ENCODE peak calls at places on chromosome 14, in ten cellular contexts. Q is astrocyte of the hippocampus; V is activated effector memory CD4-positive, alpha-beta T cell treated with anti-CD3 and anti-CD28 coated beads, Interleukin-2, amount 50 U/mL, for 16 hours; G is lower lobe of right lung; M is amniotic stem cell; X is bronchial epithelial cell; Z is stimulated activated CD8-positive, alpha-beta memory T cell treated with anti-CD3 and anti-CD28 coated beads, Interleukin-15, amount 100 ng/mL, for 48 hours; H is globus pallidus; F is GM20000; E is memory B cell. R is an unnamed sample.

GRCh38 chr14:100086361-100086760 is 21.1 kb downstream of the EVL start:
- DNase-seq in V (peak), Q (no peak), X (no peak), Z (no peak), H (no peak), F (no peak), M (no peak), E (no peak), G (no peak), R (no peak)

GRCh38 chr14:81423504-81423903 is 23.4 kb upstream of the STON2 start:
- DNase-seq in E (no peak), X (no peak), Q (no peak), M (no peak), H (no peak), G (peak), V (no peak), Z (no peak), F (no peak), R (peak)

GRCh38 chr14:55129428-55130193 is 559 bp downstream of the LGALS3 start:
- DNase-seq in M (peak), Q (peak), Z (peak), E (peak), H (no peak), V (peak), G (peak), X (peak), F (peak), R (no peak)

GRCh38 chr14:103871596-103872480 is 24.5 kb upstream of the PPP1R13B start:
- DNase-seq in X (peak), E (peak), F (peak), M (no peak), G (peak), Z (peak), Q (peak), H (no peak), V (peak), R (no peak)

GRCh38 chr14:76084374-76084773 is 67.3 kb upstream of the GPATCH2L start:
- DNase-seq in X (no peak), E (no peak), Z (no peak), F (no peak), H (peak), V (no peak), G (no peak), Q (no peak), M (no peak), R (no peak)

GRCh38 chr14:61540931-61541330 is 154.4 kb upstream of the HIF1A start:
- DNase-seq in E (no peak), F (no peak), M (no peak), V (no peak), G (no peak), Q (no peak), H (no peak), X (no peak), Z (no peak), R (no peak)

GRCh38 chr14:24995016-24995415 is 54.9 kb downstream of the STXBP6 start:
- DNase-seq in E (no peak), F (no peak), V (no peak), Z (no peak), Q (no peak), X (no peak), H (no peak), G (no peak), M (no peak), R (no peak)

GRCh38 chr14:89373185-89373584 is 43.8 kb downstream of the FOXN3 start:
- DNase-seq in Q (no peak), X (peak), G (no peak), F (no peak), H (no peak), V (no peak), E (no peak), Z (no peak), M (no peak), R (no peak)

GRCh38 chr14:100106661-100107112 is 41.5 kb downstream of the EVL start:
- DNase-seq in F (no peak), M (no peak), H (no peak), Q (no peak), G (no peak), X (peak), Z (no peak), E (no peak), V (peak), R (no peak)

GRCh38 chr14:29475641-29476040 is 452.0 kb downstream of the PRKD1 start:
- DNase-seq in X (peak), E (no peak), G (no peak), Q (no peak), M (no peak), V (no peak), F (no peak), H (no peak), Z (no peak), R (no peak)

GRCh38 chr14:101828038-101828437 is 66.5 kb downstream of the PPP2R5C start:
- DNase-seq in Z (no peak), Q (no peak), H (no peak), E (no peak), M (no peak), G (no peak), F (no peak), X (no peak), V (no peak), R (no peak)

GRCh38 chr14:68089146-68089715 is 269.7 kb downstream of the RAD51B start:
- DNase-seq in V (no peak), M (no peak), Z (no peak), E (no peak), H (no peak), F (no peak), Q (peak), G (no peak), X (peak), R (no peak)

GRCh38 chr14:75084513-75084912 is 15.1 kb downstream of the ZC2HC1C start:
- DNase-seq in Z (no peak), M (no peak), V (no peak), X (peak), H (no peak), F (no peak), Q (no peak), E (no peak), G (no peak), R (no peak)

GRCh38 chr14:62081012-62081612 is 318.9 kb downstream of the SNAPC1 start:
- DNase-seq in F (peak), H (no peak), X (no peak), Z (no peak), G (no peak), E (peak), Q (no peak), V (no peak), M (no peak), R (no peak)

GRCh38 chr14:103023881-103024473 is 33.4 kb downstream of the CDC42BPB start:
- DNase-seq in E (no peak), V (no peak), G (no peak), H (no peak), X (peak), F (no peak), M (no peak), Z (no peak), Q (no peak), R (no peak)

GRCh38 chr14:99887407-99887806 is 94.2 kb downstream of the EML1 start:
- DNase-seq in M (no peak), Q (no peak), G (no peak), V (no peak), H (no peak), E (no peak), Z (no peak), X (no peak), F (no peak), R (no peak)

GRCh38 chr14:74324945-74325361 is 22.2 kb upstream of the ABCD4 start:
- DNase-seq in Z (no peak), G (no peak), V (no peak), F (peak), M (peak), E (no peak), X (peak), Q (peak), H (peak), R (peak)

GRCh38 chr14:100392266-100392850 is 69.2 kb downstream of the SLC25A47 start:
- DNase-seq in F (no peak), Z (no peak), Q (no peak), X (no peak), V (no peak), E (no peak), M (no peak), H (no peak), G (no peak), R (no peak)

GRCh38 chr14:99256483-99256874 is 15.5 kb downstream of the BCL11B start:
- DNase-seq in Z (no peak), G (no peak), X (no peak), V (peak), E (no peak), H (no peak), Q (no peak), F (no peak), M (no peak), R (no peak)

GRCh38 chr14:80549141-80549540 is 337.8 kb upstream of the DIO2 start:
- DNase-seq in G (no peak), F (no peak), V (no peak), Z (no peak), E (no peak), H (peak), M (no peak), X (peak), Q (no peak), R (peak)

GRCh38 chr14:105980224-105980623 is 453.8 kb downstream of the TMEM121 start:
- DNase-seq in V (no peak), G (no peak), Z (no peak), F (no peak), X (no peak), Q (no peak), H (no peak), E (no peak), M (no peak), R (no peak)

GRCh38 chr14:76715102-76715926 is 46.0 kb upstream of the VASH1 start:
- DNase-seq in V (no peak), M (no peak), H (no peak), Q (no peak), E (no peak), Z (no peak), X (peak), G (no peak), F (no peak), R (no peak)

GRCh38 chr14:56036353-56036752 is 81.9 kb upstream of the PELI2 start:
- DNase-seq in E (no peak), V (no peak), Z (no peak), M (no peak), G (no peak), X (no peak), F (no peak), Q (no peak), H (no peak), R (no peak)

GRCh38 chr14:34098045-34098984 is 147.4 kb upstream of the EGLN3 start:
- DNase-seq in Q (peak), M (no peak), E (no peak), Z (no peak), H (peak), X (peak), G (no peak), V (no peak), F (peak), R (peak)

GRCh38 chr14:82528011-82528410 is 994.4 kb upstream of the SEL1L start:
- DNase-seq in Z (no peak), E (no peak), G (no peak), H (no peak), V (no peak), F (no peak), Q (no peak), X (no peak), M (no peak), R (no peak)

GRCh38 chr14:91075553-91075952 is 15.1 kb upstream of the RPS6KA5 start:
- DNase-seq in E (no peak), Z (no peak), X (no peak), M (no peak), H (no peak), Q (no peak), V (no peak), F (no peak), G (no peak), R (no peak)

GRCh38 chr14:83826838-83827237 is 1703.1 kb upstream of the FLRT2 start:
- DNase-seq in Q (no peak), X (peak), Z (no peak), V (no peak), M (no peak), F (no peak), E (no peak), H (no peak), G (no peak), R (no peak)

GRCh38 chr14:22381751-22382150 is 207.3 kb downstream of the DAD1 start:
- DNase-seq in Q (no peak), F (no peak), E (no peak), G (no peak), M (no peak), X (no peak), V (no peak), H (no peak), Z (no peak), R (no peak)

GRCh38 chr14:76834296-76834695 is 8.1 kb downstream of the LRRC74A start:
- DNase-seq in Z (no peak), E (no peak), H (no peak), M (no peak), V (no peak), F (no peak), G (no peak), Q (no peak), X (no peak), R (no peak)

GRCh38 chr14:36070056-36071043 is 106.2 kb downstream of the PTCSC3 start:
- DNase-seq in Z (peak), F (peak), G (peak), H (peak), M (peak), V (peak), X (peak), E (no peak), Q (peak), R (peak)

GRCh38 chr14:96362071-96362964 is 823 bp downstream of the ATG2B start:
- DNase-seq in Z (no peak), Q (peak), H (peak), V (peak), M (no peak), G (no peak), E (peak), F (peak), X (peak), R (peak)

GRCh38 chr14:90556050-90556477 is 159.2 kb downstream of the CALM1 start:
- DNase-seq in Q (peak), X (no peak), H (peak), G (peak), M (no peak), Z (no peak), F (no peak), V (no peak), E (no peak), R (peak)

GRCh38 chr14:70265422-70265821 is 76.7 kb upstream of the SLC8A3 start:
- DNase-seq in X (no peak), V (no peak), E (no peak), Q (no peak), M (no peak), G (no peak), Z (no peak), F (no peak), H (no peak), R (no peak)

GRCh38 chr14:64704743-64705405 is 650 bp downstream of the PLEKHG3 start:
- DNase-seq in H (no peak), V (no peak), Z (no peak), E (no peak), Q (peak), X (no peak), G (peak), M (no peak), F (peak), R (peak)

GRCh38 chr14:60485600-60486251 is at the start of gene C14orf39:
- DNase-seq in E (no peak), H (no peak), V (no peak), Z (no peak), F (no peak), G (no peak), M (no peak), Q (peak), X (peak), R (no peak)

GRCh38 chr14:56648508-56649301 is 69.1 kb downstream of the TMEM260 start:
- DNase-seq in Z (no peak), E (no peak), M (no peak), F (no peak), V (no peak), Q (peak), X (no peak), H (no peak), G (no peak), R (no peak)